ENCODE peak calls at places on chromosomes 13 and 19, in six cellular contexts. O is stomach, L is IMR-90, K is tibial nerve, N is suprapubic skin, P is right lobe of liver. W is an unnamed sample.
A peak's percentile ranks its signal among the peaks of the same experiment; 100 is the strongest.

GRCh38 chr13:101965096-101965495 is 436.8 kb downstream of the FGF14 start:
- DNase-seq in N (no peak), P (no peak), K (no peak), O (no peak), L (no peak), W (no peak)

GRCh38 chr19:7570761-7571160 is 24.9 kb upstream of the CAMSAP3 start:
- DNase-seq in O (no peak), N (no peak), L (no peak), P (no peak), K (no peak), W (no peak)

GRCh38 chr13:73513751-73514150 is 454.9 kb downstream of the KLF5 start:
- DNase-seq in K (no peak), P (no peak), L (no peak), N (no peak), O (no peak), W (no peak)

GRCh38 chr13:33957497-33957905 is 139.6 kb downstream of the RFC3 start:
- DNase-seq in L (no peak), N (no peak), O (no peak), P (no peak), K (no peak), W (no peak)

GRCh38 chr19:3175761-3176714 is 2.5 kb upstream of the S1PR4 start:
- DNase-seq in P (peak; percentile 39), K (no peak), L (peak; percentile 65), O (peak; percentile 90), N (no peak), W (no peak)

GRCh38 chr13:98444381-98444780 is 132.5 kb downstream of the STK24 start:
- DNase-seq in P (no peak), O (no peak), L (no peak), N (no peak), K (no peak), W (no peak)

GRCh38 chr13:95745752-95746151 is 68.8 kb downstream of the DNAJC3 start:
- DNase-seq in N (no peak), P (no peak), K (no peak), O (no peak), L (no peak), W (no peak)

GRCh38 chr19:56351208-56351607 is 36.6 kb upstream of the ZSCAN5A start:
- DNase-seq in O (no peak), N (no peak), P (no peak), K (no peak), L (no peak), W (no peak)

GRCh38 chr13:105346141-105346766 is 1189.2 kb downstream of the EFNB2 start:
- DNase-seq in P (no peak), N (no peak), K (no peak), O (no peak), L (peak; percentile 90), W (no peak)

GRCh38 chr19:1251503-1252220 is 3.3 kb downstream of the MIDN start:
- DNase-seq in P (peak; percentile 89), O (no peak), N (peak; percentile 90), K (no peak), L (no peak), W (peak; percentile 92)

GRCh38 chr19:13849991-13850909 is 26.7 kb upstream of the NANOS3 start:
- DNase-seq in P (peak; percentile 81), N (peak; percentile 88), O (peak; percentile 88), K (peak; percentile 77), L (peak; percentile 71), W (peak; percentile 93)

GRCh38 chr19:7395793-7396192 is 47.1 kb downstream of the ARHGEF18 start:
- DNase-seq in P (no peak), K (no peak), L (no peak), N (no peak), O (no peak), W (no peak)

GRCh38 chr13:60074397-60074796 is 89.3 kb downstream of the DIAPH3 start:
- DNase-seq in K (no peak), P (no peak), L (peak; percentile 50), O (no peak), N (no peak), W (no peak)

GRCh38 chr19:46610851-46611770 is 10.0 kb downstream of the CALM3 start:
- DNase-seq in K (peak; percentile 11), N (no peak), O (no peak), L (peak; percentile 36), P (peak; percentile 48), W (peak; percentile 56)

GRCh38 chr19:50646074-50646807 is 3.0 kb upstream of the C19orf81 start:
- DNase-seq in O (no peak), K (no peak), N (no peak), L (peak; percentile 54), P (no peak), W (no peak)

GRCh38 chr19:42274065-42274682 is 5.1 kb downstream of the CIC start:
- DNase-seq in O (no peak), N (peak; percentile 63), K (no peak), P (no peak), L (no peak), W (peak; percentile 64)

GRCh38 chr13:28569886-28570285 is 75.0 kb upstream of the FLT1 start:
- DNase-seq in O (no peak), N (no peak), P (no peak), L (no peak), K (no peak), W (no peak)

GRCh38 chr19:1861599-1862031 is 1.8 kb downstream of the KLF16 start:
- DNase-seq in K (no peak), P (no peak), N (no peak), L (no peak), O (no peak), W (no peak)

GRCh38 chr13:35770756-35771291 is 294.3 kb upstream of the MAB21L1 start:
- DNase-seq in P (no peak), K (no peak), L (no peak), O (no peak), N (no peak), W (no peak)
- TF ChIP-seq POLR2A in P (no peak), K (no peak), L (no peak), O (no peak), N (no peak), W (no peak)

DNA sequence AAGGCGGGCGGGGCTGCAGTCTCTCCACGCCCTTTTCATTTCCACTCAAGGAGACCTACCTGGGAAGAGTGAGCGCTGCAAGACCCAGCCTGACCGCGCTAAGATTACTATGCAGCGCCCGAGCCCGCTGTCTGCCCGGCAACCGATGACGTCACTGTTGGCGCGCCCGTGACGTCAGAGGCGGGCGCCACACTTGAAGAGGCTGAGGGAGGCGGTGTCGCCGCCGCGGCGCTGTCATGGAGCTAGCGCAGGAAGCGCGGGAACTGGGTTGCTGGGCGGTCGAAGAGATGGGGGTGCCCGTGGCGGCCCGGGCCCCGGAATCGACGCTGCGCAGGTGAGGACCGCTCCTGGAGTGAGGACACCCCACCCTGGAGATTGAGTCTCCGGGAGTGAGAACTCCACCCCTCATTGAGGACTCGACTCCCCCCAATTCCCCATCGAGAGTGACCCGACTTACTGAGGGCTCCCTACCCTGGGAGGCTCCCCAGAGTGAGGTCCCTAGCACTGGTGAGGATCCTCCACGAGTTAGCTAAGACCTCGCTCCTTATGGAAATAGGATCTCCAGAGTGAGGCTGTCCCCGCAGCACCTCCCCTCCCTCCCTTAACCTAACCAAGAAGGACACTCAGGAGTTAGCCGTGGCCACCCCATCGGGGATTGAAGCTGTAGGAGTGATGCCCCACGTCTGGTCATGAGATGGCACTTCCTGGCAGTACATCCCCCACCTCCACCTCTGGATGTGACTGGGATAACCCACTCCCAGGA is at the start of gene HAUS5:
- DNase-seq in N (peak; percentile 95), O (peak; percentile 99), L (peak; percentile 87), K (peak; percentile 95), P (peak; percentile 93), W (peak; percentile 96)
- TF ChIP-seq POLR2A in N (no peak), O (no peak), L (no peak), K (no peak), P (no peak), W (no peak)

GRCh38 chr19:15836595-15837398 is 21.3 kb upstream of the OR10H1 start:
- DNase-seq in P (peak; percentile 97), L (peak; percentile 88), O (peak; percentile 96), N (peak; percentile 99), K (peak; percentile 96), W (peak; percentile 99)
- TF ChIP-seq POLR2A in P (peak; percentile 85), L (peak; percentile 59), O (no peak), N (no peak), K (peak; percentile 80), W (peak; percentile 83)

GRCh38 chr19:4454952-4455738 is 2.4 kb downstream of the UBXN6 start:
- DNase-seq in K (no peak), P (no peak), N (peak; percentile 78), O (no peak), L (peak; percentile 62), W (no peak)

GRCh38 chr19:4456566-4456842 is 1.1 kb downstream of the UBXN6 start:
- DNase-seq in L (peak; percentile 75), N (peak; percentile 66), K (no peak), P (no peak), O (no peak), W (peak; percentile 80)

GRCh38 chr19:4457654-4458406 is at the start of gene UBXN6:
- DNase-seq in P (peak; percentile 99), K (peak; percentile 95), N (peak; percentile 99), O (peak; percentile 98), L (peak; percentile 99), W (peak; percentile 99)

GRCh38 chr19:4455742-4456565 is 1.6 kb downstream of the UBXN6 start:
- DNase-seq in P (no peak), N (peak; percentile 71), O (no peak), L (peak; percentile 84), K (peak; percentile 50), W (peak; percentile 95)

GRCh38 chr19:4456843-4457653 is 546 bp downstream of the UBXN6 start:
- DNase-seq in O (peak; percentile 41), N (peak; percentile 84), L (peak; percentile 56), P (no peak), K (no peak), W (no peak)
- TF ChIP-seq POLR2A in O (no peak), N (no peak), L (peak; percentile 71), P (no peak), K (no peak), W (no peak)